ENCODE peak calls at places on chromosome 3, in seven cellular contexts. W is transverse colon, X is A549, V is astrocyte, I is BE2C, S is neuronal stem cell, C is aorta. N is an unnamed sample. For H3K4me1, the result is how much of the 10 kb centered on the place peaks cover.

GRCh38 chr3:186452517-186452916 is 90.5 kb upstream of the DGKG start:
- DNase-seq in X (peak), V (peak), C (no peak), S (no peak), I (no peak), W (no peak), N (peak)

GRCh38 chr3:112053229-112053628 is 18.7 kb downstream of the TMPRSS7 start:
- DNase-seq in W (no peak), X (no peak), S (no peak), C (no peak), I (no peak), V (no peak), N (no peak)

GRCh38 chr3:59386165-59386564 is 336.3 kb upstream of the CFAP20DC start:
- DNase-seq in V (no peak), X (no peak), W (no peak), C (no peak), I (no peak), S (no peak), N (no peak)

GRCh38 chr3:14837864-14838263 is 19.1 kb downstream of the FGD5 start:
- DNase-seq in C (no peak), S (no peak), I (no peak), V (no peak), X (no peak), W (no peak), N (no peak)

GRCh38 chr3:56931816-56932215 is 128.6 kb upstream of the SPATA12 start:
- DNase-seq in V (no peak), W (no peak), X (no peak), I (no peak), S (no peak), C (no peak), N (no peak)

GRCh38 chr3:101720851-101721649 is 3.4 kb upstream of the CEP97 start:
- DNase-seq in X (no peak), I (no peak), S (no peak), C (no peak), V (peak), W (no peak), N (peak)

GRCh38 chr3:124386006-124386405 is 344.2 kb upstream of the UMPS start:
- DNase-seq in V (no peak), S (no peak), I (no peak), X (no peak), W (no peak), C (no peak), N (peak)

GRCh38 chr3:141000027-141000663 is 51.0 kb upstream of the SPSB4 start:
- DNase-seq in W (peak), I (peak), S (peak), C (peak), X (peak), V (peak), N (peak)

GRCh38 chr3:49940667-49941249 is 808 bp downstream of the RBM6 start:
- DNase-seq in V (no peak), S (no peak), I (no peak), X (no peak), C (no peak), W (no peak), N (no peak)

GRCh38 chr3:40741729-40742128 is 217.0 kb downstream of the ZNF621 start:
- DNase-seq in V (no peak), X (peak), I (no peak), W (no peak), S (peak), C (no peak), N (no peak)

GRCh38 chr3:170520996-170521395 is 64.9 kb downstream of the SLC7A14 start:
- DNase-seq in S (no peak), I (no peak), X (no peak), V (peak), W (no peak), C (no peak), N (peak)

GRCh38 chr3:61944736-61945135 is 383.4 kb downstream of the PTPRG start:
- DNase-seq in C (no peak), X (no peak), S (no peak), W (no peak), V (no peak), I (no peak), N (no peak)
- H3K4me1 ChIP-seq in C (under half), X (under half), S (under half), W (under half), V (under half), I (under half), N (under half)

DNA sequence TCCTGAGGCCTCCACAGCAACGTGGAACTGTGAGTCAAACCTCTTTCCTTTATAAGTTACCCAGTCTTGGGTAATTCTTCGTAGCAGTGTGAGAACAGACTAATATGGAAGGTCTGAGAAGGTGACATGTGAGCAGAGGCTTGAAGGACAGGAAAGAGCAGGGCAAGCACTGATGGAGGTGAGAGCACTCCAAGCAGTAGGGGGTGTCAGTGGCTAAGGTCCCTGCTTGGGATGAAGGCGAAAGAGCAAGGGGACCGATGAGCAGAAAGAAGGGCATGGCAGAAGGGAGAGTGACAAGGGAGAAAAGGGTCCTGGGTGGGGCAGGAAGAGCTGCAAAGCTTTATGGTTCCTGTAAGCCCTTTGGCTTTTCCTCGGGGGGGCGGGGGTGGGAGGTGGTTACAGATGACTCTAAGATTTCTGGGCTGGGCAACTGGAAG is 3.5 kb downstream of the EIF4E3 start:
- DNase-seq in S (no peak), I (no peak), C (no peak), W (no peak), V (no peak), X (no peak), N (no peak)
- H3K4me1 ChIP-seq in S (under half), I (under half), C (under half), W (under half), V (under half), X (under half), N (under half)

GRCh38 chr3:42106646-42107045 is 15.5 kb downstream of the TRAK1 start:
- DNase-seq in X (no peak), S (no peak), V (no peak), W (no peak), I (no peak), C (no peak), N (no peak)
- H3K4me1 ChIP-seq in X (under half), S (under half), V (under half), W (under half), I (under half), C (under half), N (under half)

GRCh38 chr3:152357587-152357986 is 88.9 kb downstream of the MBNL1 start:
- DNase-seq in I (no peak), V (no peak), W (no peak), X (no peak), S (no peak), C (no peak), N (no peak)
- H3K4me1 ChIP-seq in I (under half), V (under half), W (under half), X (under half), S (under half), C (under half), N (under half)

DNA sequence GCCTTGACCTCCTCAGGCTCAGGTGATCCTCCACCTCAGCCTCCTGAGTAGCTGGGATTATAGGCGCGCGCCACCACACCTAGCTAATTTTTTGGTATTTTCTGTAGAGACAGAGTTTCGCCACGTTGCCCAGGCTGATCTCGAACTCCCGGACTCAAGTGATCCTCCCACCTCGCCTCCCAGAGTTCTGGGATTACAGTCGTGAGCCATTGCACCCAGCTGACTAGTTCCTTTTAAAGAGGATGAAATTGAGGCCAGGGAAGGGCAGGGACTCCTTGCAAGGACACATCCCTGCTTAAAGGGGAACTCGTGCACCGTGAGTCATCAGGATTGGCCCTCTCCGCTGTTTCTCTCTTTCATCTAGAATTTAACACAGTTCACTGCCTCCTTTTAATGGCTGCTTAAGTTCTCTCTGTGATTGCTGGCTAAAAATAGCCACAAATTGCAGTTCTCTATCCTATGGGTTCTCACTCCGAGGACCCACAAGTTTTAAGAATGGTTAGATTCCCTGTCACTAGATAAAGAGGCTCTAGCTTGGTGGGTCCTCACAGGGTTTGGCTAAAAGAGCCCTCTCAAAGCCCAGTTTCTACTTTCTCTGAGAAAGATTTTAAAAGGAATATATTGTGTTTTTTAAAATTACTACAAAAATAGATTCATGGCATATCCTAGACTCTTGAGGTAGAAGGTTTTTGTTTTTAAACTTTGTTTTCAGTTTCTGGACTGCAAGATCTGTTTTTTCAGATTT is 1.4 kb downstream of the CRTAP start:
- DNase-seq in S (peak), W (peak), V (peak), I (no peak), C (peak), X (peak), N (peak)
- H3K4me1 ChIP-seq in S (under half), W (under half), V (under half), I (under half), C (under half), X (under half), N (under half)

GRCh38 chr3:146153429-146153828 is 7.6 kb downstream of the PLOD2 start:
- DNase-seq in W (no peak), V (no peak), X (no peak), C (no peak), S (no peak), I (no peak), N (no peak)
- H3K4me1 ChIP-seq in W (under half), V (under half), X (half or more), C (under half), S (under half), I (under half), N (under half)